ENCODE peak calls at places on chromosome 14, in four cellular contexts. I is sigmoid colon, T is HCT116, E is Panc1. U is an unnamed sample.
A peak's percentile ranks its signal among the peaks of the same experiment; 100 is the strongest.

GRCh38 chr14:68685419-68686211 is 107.3 kb downstream of the ZFP36L1 start:
- DNase-seq in I (peak; percentile 63), T (peak; percentile 86), E (no peak), U (no peak)

GRCh38 chr14:20631023-20631820 is 10.3 kb downstream of the OR6S1 start:
- DNase-seq in I (no peak), T (no peak), E (no peak), U (no peak)

GRCh38 chr14:20683896-20684661 is at the start of gene RNASE4:
- DNase-seq in I (peak; percentile 95), T (peak; percentile 78), E (peak; percentile 88), U (no peak)

GRCh38 chr14:29648045-29648444 is 279.6 kb downstream of the PRKD1 start:
- DNase-seq in I (no peak), T (no peak), E (no peak), U (no peak)

GRCh38 chr14:50666772-50667490 is 1.2 kb downstream of the SAV1 start:
- DNase-seq in I (peak; percentile 78), T (no peak), E (no peak), U (no peak)

GRCh38 chr14:50801706-50802105 is 29.3 kb downstream of the NIN start:
- DNase-seq in I (no peak), T (no peak), E (no peak), U (no peak)

GRCh38 chr14:64715628-64716412 is 11.6 kb downstream of the PLEKHG3 start:
- DNase-seq in I (peak; percentile 71), T (no peak), E (no peak), U (no peak)

GRCh38 chr14:62420853-62421252 is 624.4 kb downstream of the KCNH5 start:
- DNase-seq in I (no peak), T (no peak), E (no peak), U (no peak)

GRCh38 chr14:40292664-40293063 is 860.4 kb upstream of the FBXO33 start:
- DNase-seq in I (no peak), T (no peak), E (no peak), U (no peak)

GRCh38 chr14:39432619-39433451 is 602 bp upstream of the FBXO33 start:
- DNase-seq in I (peak; percentile 97), T (peak; percentile 89), E (peak; percentile 61), U (no peak)

GRCh38 chr14:62445570-62445969 is 599.7 kb downstream of the KCNH5 start:
- DNase-seq in I (no peak), T (no peak), E (no peak), U (no peak)

GRCh38 chr14:38110258-38110657 is 97.4 kb upstream of the SSTR1 start:
- DNase-seq in I (no peak), T (no peak), E (no peak), U (no peak)

GRCh38 chr14:34187061-34187460 is 236.2 kb upstream of the EGLN3 start:
- DNase-seq in I (no peak), T (no peak), E (no peak), U (no peak)

GRCh38 chr14:20421267-20421666 is 8.0 kb upstream of the TEP1 start:
- DNase-seq in I (no peak), T (no peak), E (no peak), U (no peak)

GRCh38 chr14:63654346-63654745 is 12.7 kb upstream of the WDR89 start:
- DNase-seq in I (no peak), T (no peak), E (no peak), U (no peak)

GRCh38 chr14:50822501-50823042 is 8.4 kb downstream of the NIN start:
- DNase-seq in I (no peak), T (no peak), E (no peak), U (no peak)

GRCh38 chr14:54708161-54708560 is 141.2 kb downstream of the SAMD4A start:
- DNase-seq in I (no peak), T (no peak), E (no peak), U (no peak)

GRCh38 chr14:103626150-103626850 is 2.7 kb upstream of the KLC1 start:
- DNase-seq in I (no peak), T (no peak), E (no peak), U (no peak)

GRCh38 chr14:24632336-24632735 is 1.7 kb downstream of the GZMB start:
- DNase-seq in I (no peak), T (no peak), E (no peak), U (no peak)

GRCh38 chr14:92789457-92790089 is 4.5 kb upstream of the GOLGA5 start:
- DNase-seq in I (no peak), T (no peak), E (no peak), U (no peak)

GRCh38 chr14:69289811-69290520 is 30.0 kb downstream of the GALNT16 start:
- DNase-seq in I (no peak), T (no peak), E (no peak), U (no peak)

GRCh38 chr14:68654471-68654941 is 138.4 kb downstream of the ZFP36L1 start:
- DNase-seq in I (no peak), T (no peak), E (no peak), U (no peak)

GRCh38 chr14:100638211-100638855 is 51.1 kb upstream of the BEGAIN start:
- DNase-seq in I (no peak), T (no peak), E (no peak), U (no peak)
- H3K9me3 ChIP-seq in I (no peaks in the 10 kb centered on the region), T (no peaks in the 10 kb centered on the region), E (no peaks in the 10 kb centered on the region), U (no peaks in the 10 kb centered on the region)

DNA sequence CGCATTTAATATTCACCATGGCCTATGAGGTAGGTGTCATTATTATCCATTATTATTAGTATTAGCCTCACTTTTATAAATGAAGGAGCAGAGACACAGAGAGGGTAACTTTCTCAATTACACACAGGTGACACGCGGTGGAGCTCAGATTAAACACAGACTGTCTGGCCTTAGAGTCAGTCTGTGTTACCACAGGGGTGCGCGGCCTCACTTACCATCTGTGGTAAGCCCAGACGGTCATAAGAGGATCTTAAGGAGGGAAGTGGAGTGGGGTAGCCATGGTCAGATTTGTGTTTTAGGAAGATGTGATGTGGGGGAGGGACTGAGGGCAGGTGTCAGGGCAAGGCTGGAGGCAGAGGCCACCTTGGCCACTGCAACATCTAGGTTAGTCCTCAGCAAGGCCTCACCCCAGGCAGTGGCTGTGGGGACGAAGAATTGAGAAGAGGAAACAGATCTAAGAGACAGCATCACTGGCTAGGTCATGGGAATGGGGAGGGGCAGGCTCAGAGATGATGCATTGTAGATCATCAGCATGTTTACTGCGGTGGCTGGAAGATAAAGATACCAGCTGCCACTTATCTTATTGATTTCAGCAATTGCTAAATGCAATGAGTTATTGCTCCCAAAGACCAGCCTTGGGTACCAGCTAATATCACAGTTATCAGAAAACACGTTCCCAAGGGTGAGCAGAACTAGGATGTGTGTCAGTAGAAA is 67.1 kb downstream of the SERPINA3 start:
- DNase-seq in I (peak; percentile 27), T (no peak), E (no peak), U (no peak)
- TF ChIP-seq POLR2AphosphoS5 in I (no peak), T (no peak), E (no peak), U (no peak)

DNA sequence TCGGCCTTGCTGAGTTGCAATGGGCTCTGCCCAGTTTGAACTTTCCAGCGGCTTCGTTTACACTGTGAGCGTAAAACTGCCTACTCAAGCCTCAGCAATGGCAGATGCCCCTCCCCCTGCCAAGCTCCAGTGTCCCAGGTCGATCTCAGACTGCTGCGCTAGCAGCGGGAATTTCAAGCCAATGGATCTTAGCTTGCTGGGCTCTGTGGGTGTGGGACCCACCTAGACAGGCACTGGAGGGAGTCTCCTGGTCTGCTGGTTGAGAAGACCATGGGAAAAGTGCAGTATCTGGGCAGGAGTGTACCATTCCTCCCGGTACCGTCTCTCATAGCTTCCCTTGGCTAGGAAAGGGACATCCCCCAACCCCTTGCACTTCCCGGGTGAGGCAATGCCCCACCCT is 88.2 kb downstream of the KLHL28 start:
- DNase-seq in I (no peak), T (no peak), E (no peak), U (no peak)
- H3K4me3 ChIP-seq in I (no peak overlapping the region), T (no peak overlapping the region), E (no peak overlapping the region), U (no peak overlapping the region)

GRCh38 chr14:105876158-105876557 is 349.8 kb downstream of the TMEM121 start:
- DNase-seq in I (peak; percentile 34), T (no peak), E (no peak), U (no peak)

GRCh38 chr14:105867961-105868599 is 341.7 kb downstream of the TMEM121 start:
- DNase-seq in I (peak; percentile 46), T (no peak), E (no peak), U (no peak)

GRCh38 chr14:105866841-105867321 is 340.5 kb downstream of the TMEM121 start:
- DNase-seq in I (peak; percentile 55), T (no peak), E (no peak), U (no peak)

GRCh38 chr14:105873870-105874512 is 347.6 kb downstream of the TMEM121 start:
- DNase-seq in I (no peak), T (no peak), E (no peak), U (no peak)

GRCh38 chr14:105871590-105871989 is 345.2 kb downstream of the TMEM121 start:
- DNase-seq in I (no peak), T (no peak), E (no peak), U (no peak)
- H3K9me3 ChIP-seq in I (no peaks in the 10 kb centered on the region), T (no peaks in the 10 kb centered on the region), E (no peaks in the 10 kb centered on the region), U (no peaks in the 10 kb centered on the region)

GRCh38 chr14:74648643-74649042 is 36.6 kb upstream of the LTBP2 start:
- DNase-seq in I (peak; percentile 39), T (no peak), E (no peak), U (no peak)
- TF ChIP-seq POLR2AphosphoS5 in I (no peak), T (no peak), E (no peak), U (no peak)

DNA sequence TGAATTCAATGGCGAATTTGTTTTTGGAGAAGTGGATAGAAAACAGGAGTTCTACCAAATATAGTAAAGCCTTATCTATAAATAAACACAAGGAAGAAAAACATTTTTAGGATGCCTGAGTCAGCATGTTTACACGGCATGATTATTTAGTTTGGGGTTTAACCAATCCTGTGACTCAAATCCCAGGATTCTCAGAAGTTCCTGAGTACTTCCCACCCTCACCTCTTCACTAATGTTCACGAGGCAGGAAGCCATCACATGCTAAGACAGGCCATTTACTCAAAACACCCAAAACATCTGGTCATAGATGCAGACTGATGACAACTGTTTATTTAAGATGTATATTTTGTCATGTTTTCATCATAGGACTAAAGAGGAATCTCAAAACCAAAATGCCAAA is 3.4 kb upstream of the GLRX5 start:
- DNase-seq in I (no peak), T (no peak), E (no peak), U (no peak)
- H3K4me3 ChIP-seq in I (no peak overlapping the region), T (no peak overlapping the region), E (peak overlapping the region; percentile 95), U (peak overlapping the region; percentile 84)

GRCh38 chr14:105430535-105430934 is 10.9 kb downstream of the MTA1 start:
- DNase-seq in I (no peak), T (peak; percentile 21), E (no peak), U (no peak)

GRCh38 chr14:105432657-105433056 is 13.0 kb downstream of the MTA1 start:
- DNase-seq in I (no peak), T (no peak), E (no peak), U (no peak)

GRCh38 chr14:105430042-105430441 is 10.4 kb downstream of the MTA1 start:
- DNase-seq in I (no peak), T (no peak), E (no peak), U (no peak)

GRCh38 chr14:105433161-105433605 is 13.6 kb downstream of the MTA1 start:
- DNase-seq in I (no peak), T (no peak), E (no peak), U (no peak)

DNA sequence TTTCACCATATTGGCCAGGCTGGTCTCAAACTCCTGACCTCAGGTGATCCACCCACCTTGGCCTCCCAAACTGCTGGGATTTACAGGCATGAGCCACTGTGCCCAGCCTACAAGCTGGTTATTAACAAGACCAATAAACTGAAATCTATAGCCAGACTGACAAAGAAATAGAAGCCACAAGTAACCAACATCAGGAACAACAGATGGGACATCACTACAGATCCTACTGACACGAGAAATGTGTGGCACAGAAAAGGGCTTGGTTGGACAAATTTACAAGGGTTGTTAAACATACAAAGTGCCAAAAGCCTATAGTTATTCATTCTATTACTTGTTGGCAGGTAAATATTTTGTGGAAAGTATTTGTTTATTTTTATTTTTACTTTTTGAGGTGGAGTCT is 11.6 kb downstream of the MTA1 start:
- DNase-seq in I (no peak), T (no peak), E (no peak), U (no peak)
- H3K9me3 ChIP-seq in I (no peaks in the 10 kb centered on the region), T (no peaks in the 10 kb centered on the region), E (no peaks in the 10 kb centered on the region), U (no peaks in the 10 kb centered on the region)